ENCODE peak calls at places on chromosomes 16 and 17, in six cellular contexts. One of them, this sample, is unnamed. For H3K4me1, the result is how much of the 10 kb centered on the place peaks cover.

GRCh38 chr16:1533443-1533951 is at the start of gene TMEM204:
- DNase-seq in mesendoderm: peak
- DNase-seq in GM23248: peak
- DNase-seq in A549: no peak
- DNase-seq in H9: no peak
- DNase-seq in thoracic aorta: no peak
- DNase-seq in this sample: peak

GRCh38 chr16:7217797-7218196 is 114.8 kb upstream of the RBFOX1 start:
- DNase-seq in mesendoderm: no peak
- DNase-seq in GM23248: no peak
- DNase-seq in A549: no peak
- DNase-seq in thoracic aorta: no peak
- DNase-seq in H9: no peak
- DNase-seq in this sample: no peak

GRCh38 chr16:89722392-89723278 is 1.3 kb downstream of the ZNF276 start:
- DNase-seq in mesendoderm: peak
- DNase-seq in A549: peak
- DNase-seq in thoracic aorta: no peak
- DNase-seq in H9: no peak
- DNase-seq in GM23248: peak
- DNase-seq in this sample: peak

GRCh38 chr16:58464047-58464915 is 35.7 kb upstream of the NDRG4 start:
- DNase-seq in H9: no peak
- DNase-seq in thoracic aorta: no peak
- DNase-seq in A549: no peak
- DNase-seq in GM23248: peak
- DNase-seq in mesendoderm: no peak
- DNase-seq in this sample: no peak

GRCh38 chr16:89557230-89557935 is 3.1 kb upstream of the RPL13 start:
- DNase-seq in mesendoderm: peak
- DNase-seq in H9: peak
- DNase-seq in A549: peak
- DNase-seq in thoracic aorta: peak
- DNase-seq in GM23248: peak
- DNase-seq in this sample: peak

GRCh38 chr17:79559111-79559887 is 51.6 kb downstream of the RBFOX3 start:
- DNase-seq in GM23248: no peak
- DNase-seq in A549: no peak
- DNase-seq in thoracic aorta: no peak
- DNase-seq in H9: no peak
- DNase-seq in mesendoderm: no peak
- DNase-seq in this sample: no peak

GRCh38 chr17:49508061-49508865 is 13.2 kb downstream of the NGFR start:
- DNase-seq in A549: peak
- DNase-seq in thoracic aorta: no peak
- DNase-seq in H9: peak
- DNase-seq in mesendoderm: peak
- DNase-seq in GM23248: peak
- DNase-seq in this sample: no peak

GRCh38 chr17:70169707-70170597 is 620 bp downstream of the KCNJ2 start:
- DNase-seq in thoracic aorta: no peak
- DNase-seq in H9: no peak
- DNase-seq in A549: no peak
- DNase-seq in GM23248: peak
- DNase-seq in mesendoderm: peak
- DNase-seq in this sample: peak

GRCh38 chr17:38578229-38578628 is 27.5 kb downstream of the SRCIN1 start:
- DNase-seq in mesendoderm: peak
- DNase-seq in H9: peak
- DNase-seq in GM23248: no peak
- DNase-seq in A549: no peak
- DNase-seq in thoracic aorta: no peak
- DNase-seq in this sample: no peak

GRCh38 chr16:51148674-51149228 is 2.3 kb downstream of the SALL1 start:
- DNase-seq in thoracic aorta: no peak
- DNase-seq in mesendoderm: no peak
- DNase-seq in GM23248: peak
- DNase-seq in A549: no peak
- DNase-seq in H9: no peak
- DNase-seq in this sample: no peak

GRCh38 chr16:21219551-21219950 is 8.2 kb upstream of the ZP2 start:
- DNase-seq in GM23248: no peak
- DNase-seq in mesendoderm: no peak
- DNase-seq in thoracic aorta: no peak
- DNase-seq in H9: no peak
- DNase-seq in A549: no peak
- DNase-seq in this sample: no peak

GRCh38 chr17:35189291-35189690 is 4.9 kb downstream of the SLC35G3 start:
- DNase-seq in A549: no peak
- DNase-seq in thoracic aorta: no peak
- DNase-seq in mesendoderm: no peak
- DNase-seq in GM23248: peak
- DNase-seq in H9: no peak
- DNase-seq in this sample: peak

GRCh38 chr17:38921756-38922411 is 3.5 kb upstream of the LASP1NB start:
- DNase-seq in mesendoderm: no peak
- DNase-seq in thoracic aorta: no peak
- DNase-seq in GM23248: peak
- DNase-seq in H9: no peak
- DNase-seq in A549: no peak
- DNase-seq in this sample: no peak

GRCh38 chr16:89801800-89802199 is 14.6 kb downstream of the FANCA start:
- DNase-seq in A549: no peak
- DNase-seq in H9: no peak
- DNase-seq in GM23248: no peak
- DNase-seq in thoracic aorta: no peak
- DNase-seq in mesendoderm: no peak
- DNase-seq in this sample: no peak

GRCh38 chr16:24820522-24820921 is 25.2 kb upstream of the SLC5A11 start:
- DNase-seq in A549: no peak
- DNase-seq in GM23248: peak
- DNase-seq in H9: no peak
- DNase-seq in thoracic aorta: no peak
- DNase-seq in mesendoderm: no peak
- DNase-seq in this sample: no peak

GRCh38 chr16:82203198-82203597 is 33.2 kb upstream of the MPHOSPH6 start:
- DNase-seq in A549: no peak
- DNase-seq in GM23248: no peak
- DNase-seq in thoracic aorta: no peak
- DNase-seq in H9: no peak
- DNase-seq in mesendoderm: no peak
- DNase-seq in this sample: no peak

GRCh38 chr16:68354816-68355215 is 44.0 kb downstream of the PRMT7 start:
- DNase-seq in A549: no peak
- DNase-seq in mesendoderm: no peak
- DNase-seq in GM23248: no peak
- DNase-seq in thoracic aorta: no peak
- DNase-seq in H9: no peak
- DNase-seq in this sample: no peak
- H3K4me1 ChIP-seq in A549: under half
- H3K4me1 ChIP-seq in mesendoderm: under half
- H3K4me1 ChIP-seq in GM23248: under half
- H3K4me1 ChIP-seq in thoracic aorta: under half
- H3K4me1 ChIP-seq in H9: under half
- H3K4me1 ChIP-seq in this sample: under half

DNA sequence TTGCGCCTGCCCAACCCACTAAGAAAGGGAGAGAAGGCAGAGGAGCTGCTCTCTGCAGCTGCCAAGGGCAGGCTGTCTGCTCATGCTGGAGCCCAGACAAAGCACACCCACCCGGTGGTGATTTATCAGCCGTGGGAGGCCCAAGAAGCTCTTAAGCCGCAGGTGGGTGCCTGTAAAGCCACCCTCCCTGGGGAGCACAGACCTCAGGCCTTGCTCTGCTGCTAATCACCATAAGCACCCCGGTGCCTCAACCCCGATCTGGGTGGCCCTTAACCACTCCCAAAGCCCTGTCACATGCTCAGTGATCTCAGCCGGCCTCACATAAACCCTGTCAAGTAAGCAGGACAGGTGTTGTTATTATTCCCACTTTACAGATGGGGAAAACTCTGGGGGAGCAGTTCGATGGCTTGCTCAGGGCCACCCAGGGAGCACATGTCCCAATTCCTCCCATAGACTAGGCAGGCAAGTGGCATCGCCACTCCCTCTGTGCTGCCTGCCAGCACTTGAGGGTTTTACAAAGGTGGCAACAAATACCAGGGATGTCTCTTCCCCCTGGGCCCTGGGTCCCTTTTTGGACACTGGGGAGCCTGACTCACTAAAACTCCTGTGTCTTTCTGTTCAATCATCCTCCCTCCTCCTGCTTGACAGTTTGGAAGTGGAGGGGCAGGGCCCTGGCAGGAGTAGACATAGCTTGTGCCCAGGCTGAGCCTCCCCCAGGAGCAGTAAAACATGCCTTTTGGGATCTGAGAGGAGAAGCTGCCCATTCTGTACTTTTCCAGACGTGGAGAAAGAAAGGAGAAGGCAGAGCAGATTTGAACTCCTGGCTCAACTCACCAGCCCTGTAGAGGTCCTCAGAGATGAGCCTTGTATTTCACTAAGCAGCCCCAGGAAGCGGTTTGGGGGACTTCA is 299.3 kb downstream of the SOX9 start:
- DNase-seq in GM23248: peak
- DNase-seq in H9: no peak
- DNase-seq in A549: no peak
- DNase-seq in thoracic aorta: no peak
- DNase-seq in mesendoderm: no peak
- DNase-seq in this sample: peak
- H3K4me1 ChIP-seq in GM23248: under half
- H3K4me1 ChIP-seq in H9: under half
- H3K4me1 ChIP-seq in A549: half or more
- H3K4me1 ChIP-seq in thoracic aorta: under half
- H3K4me1 ChIP-seq in mesendoderm: under half
- H3K4me1 ChIP-seq in this sample: under half

GRCh38 chr16:68061396-68061795 is 23.8 kb upstream of the NFATC3 start:
- DNase-seq in GM23248: no peak
- DNase-seq in mesendoderm: no peak
- DNase-seq in A549: no peak
- DNase-seq in thoracic aorta: no peak
- DNase-seq in H9: no peak
- DNase-seq in this sample: no peak
- H3K4me1 ChIP-seq in GM23248: under half
- H3K4me1 ChIP-seq in mesendoderm: under half
- H3K4me1 ChIP-seq in A549: under half
- H3K4me1 ChIP-seq in thoracic aorta: under half
- H3K4me1 ChIP-seq in H9: under half
- H3K4me1 ChIP-seq in this sample: under half

DNA sequence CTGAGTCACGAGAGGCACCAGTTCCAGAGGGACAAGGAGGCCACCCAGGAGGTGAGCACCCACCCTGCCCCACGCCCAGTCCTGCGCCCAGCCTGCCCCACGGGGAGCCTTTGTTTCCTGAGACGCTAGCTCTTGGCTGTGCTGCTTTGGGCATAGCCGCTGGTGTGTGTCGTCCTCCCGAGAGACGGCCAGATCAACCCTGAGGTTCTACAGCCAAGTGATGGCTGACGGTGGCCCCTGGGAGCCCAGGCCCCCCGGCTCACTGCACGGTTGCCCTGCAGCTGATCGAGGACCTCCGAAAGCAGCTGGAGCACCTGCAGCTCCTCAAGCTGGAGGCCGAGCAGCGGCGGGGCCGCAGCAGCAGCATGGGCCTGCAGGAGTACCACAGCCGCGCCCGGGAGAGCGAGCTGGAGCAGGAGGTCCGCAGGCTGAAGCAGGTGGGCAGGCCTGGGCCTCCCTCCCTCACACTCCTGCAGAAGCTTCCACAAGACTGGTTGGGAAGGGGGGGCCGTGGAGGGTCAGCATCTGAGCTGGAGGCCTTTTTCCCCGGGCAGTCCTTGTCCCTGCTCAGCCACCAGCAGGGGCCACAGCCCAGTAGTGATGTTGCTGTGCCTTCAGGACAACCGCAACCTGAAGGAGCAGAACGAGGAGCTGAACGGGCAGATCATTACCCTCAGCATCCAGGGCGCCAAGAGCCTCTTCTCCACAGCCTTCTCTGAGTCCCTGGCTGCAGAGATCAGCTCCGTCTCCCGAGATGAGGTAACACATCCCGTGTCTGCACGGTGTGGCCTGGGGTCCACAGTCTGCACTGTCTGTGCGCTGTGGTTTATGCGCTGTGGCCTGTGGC is 7.4 kb upstream of the CAPN15 start:
- DNase-seq in thoracic aorta: no peak
- DNase-seq in A549: no peak
- DNase-seq in mesendoderm: no peak
- DNase-seq in H9: no peak
- DNase-seq in GM23248: no peak
- DNase-seq in this sample: no peak
- H3K4me1 ChIP-seq in thoracic aorta: under half
- H3K4me1 ChIP-seq in A549: under half
- H3K4me1 ChIP-seq in mesendoderm: under half
- H3K4me1 ChIP-seq in H9: under half
- H3K4me1 ChIP-seq in GM23248: under half
- H3K4me1 ChIP-seq in this sample: under half

DNA sequence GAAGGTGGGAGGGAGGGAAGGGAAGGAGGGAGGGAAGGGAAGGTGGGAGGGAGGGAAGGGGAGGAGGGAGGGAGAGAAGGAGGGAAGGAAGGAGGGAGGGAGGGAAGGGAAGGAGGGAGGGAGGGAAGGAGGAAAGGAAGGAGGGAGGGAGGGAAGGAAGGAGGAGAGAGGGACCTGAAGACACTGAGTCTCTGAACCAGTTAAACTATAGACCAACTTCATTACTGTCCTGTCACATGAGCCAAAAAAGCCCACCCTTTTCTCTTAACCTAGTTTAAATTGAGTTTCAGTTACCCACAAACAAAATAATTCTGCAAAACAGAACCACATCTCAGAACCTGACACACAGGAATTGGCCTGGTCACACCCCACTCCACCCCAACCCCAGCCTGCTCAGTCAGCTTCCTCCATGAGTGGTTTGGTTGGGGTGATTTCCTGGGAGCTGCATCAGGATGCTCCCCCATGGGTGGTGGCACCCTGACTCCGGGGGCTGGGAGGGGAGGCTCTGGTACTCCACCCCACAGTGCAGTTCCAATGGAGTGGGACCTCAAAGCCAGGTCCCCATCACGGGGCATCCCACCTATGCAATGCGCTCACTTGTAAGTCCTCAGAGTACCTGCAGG is 4.7 kb upstream of the PRR29 start:
- DNase-seq in GM23248: no peak
- DNase-seq in A549: no peak
- DNase-seq in mesendoderm: no peak
- DNase-seq in thoracic aorta: no peak
- DNase-seq in H9: peak
- DNase-seq in this sample: no peak
- H3K4me1 ChIP-seq in GM23248: under half
- H3K4me1 ChIP-seq in A549: under half
- H3K4me1 ChIP-seq in mesendoderm: under half
- H3K4me1 ChIP-seq in thoracic aorta: under half
- H3K4me1 ChIP-seq in H9: under half
- H3K4me1 ChIP-seq in this sample: under half

DNA sequence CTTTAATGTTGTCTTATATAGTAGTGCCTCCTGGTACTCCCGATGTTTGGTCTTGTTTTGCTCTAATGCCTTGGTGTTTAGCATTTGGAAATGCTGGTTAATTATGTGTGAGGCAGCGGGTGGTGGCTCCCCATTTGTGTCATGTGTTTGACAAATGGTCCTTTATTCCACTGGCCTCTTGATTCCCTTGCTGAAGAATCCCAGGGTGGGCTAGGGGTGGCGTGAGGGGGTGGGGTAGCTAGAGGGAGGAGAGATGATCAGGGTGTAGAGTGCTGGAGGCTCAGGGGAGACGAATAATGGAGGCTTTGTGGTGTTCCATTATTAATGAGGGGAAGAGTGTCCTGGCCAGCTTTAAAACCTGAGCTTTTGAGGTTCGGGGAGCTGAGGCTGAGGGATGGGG is 5.4 kb downstream of the DYNLL2 start:
- DNase-seq in A549: no peak
- DNase-seq in mesendoderm: peak
- DNase-seq in GM23248: no peak
- DNase-seq in thoracic aorta: no peak
- DNase-seq in H9: no peak
- DNase-seq in this sample: no peak
- H3K4me1 ChIP-seq in A549: under half
- H3K4me1 ChIP-seq in mesendoderm: under half
- H3K4me1 ChIP-seq in GM23248: under half
- H3K4me1 ChIP-seq in thoracic aorta: under half
- H3K4me1 ChIP-seq in H9: under half
- H3K4me1 ChIP-seq in this sample: under half